ENCODE peak calls at places on chromosomes 6 and 20, in seven cellular contexts. One of them, this sample, is unnamed.
A peak's percentile ranks its signal among the peaks of the same experiment; 100 is the strongest.

GRCh38 chr6:125812394-125813231 is 21.9 kb downstream of the NCOA7 start:
- DNase-seq in HCT116: no peak
- DNase-seq in AG09309: peak; percentile 86
- DNase-seq in cardiac fibroblast: peak; percentile 97
- DNase-seq in fibroblast of lung: peak; percentile 99
- DNase-seq in vagina: no peak
- DNase-seq in fibroblast of pulmonary artery: peak; percentile 98
- DNase-seq in this sample: peak; percentile 94

GRCh38 chr6:30679765-30680535 is 6.5 kb downstream of the PPP1R18 start:
- DNase-seq in HCT116: no peak
- DNase-seq in AG09309: no peak
- DNase-seq in cardiac fibroblast: no peak
- DNase-seq in fibroblast of lung: no peak
- DNase-seq in vagina: no peak
- DNase-seq in fibroblast of pulmonary artery: no peak
- DNase-seq in this sample: no peak

GRCh38 chr6:28920281-28920680 is 3.5 kb downstream of the TRIM27 start:
- DNase-seq in HCT116: no peak
- DNase-seq in AG09309: no peak
- DNase-seq in cardiac fibroblast: no peak
- DNase-seq in fibroblast of lung: no peak
- DNase-seq in vagina: no peak
- DNase-seq in fibroblast of pulmonary artery: no peak
- DNase-seq in this sample: no peak

GRCh38 chr6:101294051-101294638 is 99.4 kb upstream of the GRIK2 start:
- DNase-seq in HCT116: no peak
- DNase-seq in AG09309: no peak
- DNase-seq in cardiac fibroblast: no peak
- DNase-seq in fibroblast of lung: peak; percentile 10
- DNase-seq in vagina: no peak
- DNase-seq in fibroblast of pulmonary artery: no peak
- DNase-seq in this sample: no peak

GRCh38 chr6:41164551-41164950 is 1.6 kb upstream of the TREM2 start:
- DNase-seq in HCT116: no peak
- DNase-seq in AG09309: no peak
- DNase-seq in cardiac fibroblast: no peak
- DNase-seq in fibroblast of lung: no peak
- DNase-seq in vagina: no peak
- DNase-seq in fibroblast of pulmonary artery: no peak
- DNase-seq in this sample: no peak

GRCh38 chr6:23533954-23534725 is 591.9 kb upstream of the NRSN1 start:
- DNase-seq in HCT116: no peak
- DNase-seq in AG09309: no peak
- DNase-seq in cardiac fibroblast: peak; percentile 7
- DNase-seq in fibroblast of lung: peak; percentile 9
- DNase-seq in vagina: no peak
- DNase-seq in fibroblast of pulmonary artery: no peak
- DNase-seq in this sample: no peak

GRCh38 chr6:164911873-164912580 is 397.4 kb downstream of the C6orf118 start:
- DNase-seq in HCT116: no peak
- DNase-seq in AG09309: no peak
- DNase-seq in cardiac fibroblast: peak; percentile 4
- DNase-seq in fibroblast of lung: no peak
- DNase-seq in vagina: no peak
- DNase-seq in fibroblast of pulmonary artery: no peak
- DNase-seq in this sample: no peak

GRCh38 chr6:52672422-52673025 is 1.6 kb downstream of the TMEM14A start:
- DNase-seq in HCT116: peak; percentile 52
- DNase-seq in AG09309: no peak
- DNase-seq in cardiac fibroblast: no peak
- DNase-seq in fibroblast of lung: peak; percentile 49
- DNase-seq in vagina: no peak
- DNase-seq in fibroblast of pulmonary artery: no peak
- DNase-seq in this sample: no peak

GRCh38 chr6:87261534-87261933 is 60.9 kb upstream of the SMIM8 start:
- DNase-seq in HCT116: no peak
- DNase-seq in AG09309: no peak
- DNase-seq in cardiac fibroblast: no peak
- DNase-seq in fibroblast of lung: no peak
- DNase-seq in vagina: no peak
- DNase-seq in fibroblast of pulmonary artery: no peak
- DNase-seq in this sample: no peak

GRCh38 chr6:87257046-87257445 is 65.3 kb upstream of the SMIM8 start:
- DNase-seq in HCT116: no peak
- DNase-seq in AG09309: no peak
- DNase-seq in cardiac fibroblast: no peak
- DNase-seq in fibroblast of lung: no peak
- DNase-seq in vagina: no peak
- DNase-seq in fibroblast of pulmonary artery: no peak
- DNase-seq in this sample: no peak

GRCh38 chr6:87257565-87257964 is 64.8 kb upstream of the SMIM8 start:
- DNase-seq in HCT116: no peak
- DNase-seq in AG09309: no peak
- DNase-seq in cardiac fibroblast: no peak
- DNase-seq in fibroblast of lung: no peak
- DNase-seq in vagina: no peak
- DNase-seq in fibroblast of pulmonary artery: no peak
- DNase-seq in this sample: no peak

GRCh38 chr6:87259791-87260190 is 62.6 kb upstream of the SMIM8 start:
- DNase-seq in HCT116: no peak
- DNase-seq in AG09309: no peak
- DNase-seq in cardiac fibroblast: no peak
- DNase-seq in fibroblast of lung: no peak
- DNase-seq in vagina: no peak
- DNase-seq in fibroblast of pulmonary artery: no peak
- DNase-seq in this sample: no peak

GRCh38 chr6:87257975-87258374 is 64.4 kb upstream of the SMIM8 start:
- DNase-seq in HCT116: no peak
- DNase-seq in AG09309: no peak
- DNase-seq in cardiac fibroblast: no peak
- DNase-seq in fibroblast of lung: no peak
- DNase-seq in vagina: no peak
- DNase-seq in fibroblast of pulmonary artery: no peak
- DNase-seq in this sample: no peak
- TF ChIP-seq CTCF in HCT116: no peak
- TF ChIP-seq CTCF in AG09309: no peak
- TF ChIP-seq CTCF in cardiac fibroblast: no peak
- TF ChIP-seq CTCF in fibroblast of lung: no peak
- TF ChIP-seq CTCF in vagina: no peak
- TF ChIP-seq CTCF in fibroblast of pulmonary artery: no peak
- TF ChIP-seq CTCF in this sample: no peak

DNA sequence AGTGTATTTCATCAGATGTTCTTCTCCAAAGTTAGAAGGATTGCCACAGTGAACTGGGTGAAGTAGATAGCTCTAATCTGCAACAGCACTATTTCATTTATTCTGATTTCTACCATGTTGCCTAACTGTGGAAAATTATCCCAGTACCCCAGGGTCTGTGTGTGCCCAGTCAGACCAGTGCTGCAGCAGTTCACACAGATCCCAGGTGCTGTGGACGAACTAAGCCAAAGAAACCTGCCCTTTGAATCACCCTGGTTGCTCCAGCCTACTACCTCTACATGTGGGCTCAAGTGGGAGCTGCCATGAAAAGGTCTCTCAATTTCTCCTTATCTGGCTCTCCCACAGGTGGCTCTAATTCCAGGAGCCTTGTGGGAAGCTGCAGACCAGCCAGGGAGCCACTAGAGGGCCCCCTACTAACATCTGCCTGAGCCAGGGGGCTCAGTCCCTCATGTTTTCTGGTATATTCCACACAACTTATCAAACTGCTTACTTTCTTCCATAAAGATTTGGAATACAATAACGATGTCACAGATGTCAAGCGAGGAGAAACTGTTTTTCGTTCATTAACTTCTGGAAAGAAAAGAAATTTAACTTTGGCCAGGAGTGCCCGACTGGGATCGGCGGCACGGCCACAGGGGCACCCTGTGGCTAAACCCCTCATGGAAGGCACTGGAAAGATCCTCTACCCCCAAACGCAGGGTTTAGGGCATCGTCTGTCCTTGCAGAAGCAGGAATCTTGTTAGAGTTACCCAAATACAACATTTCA is 31.6 kb upstream of the LY86 start:
- DNase-seq in HCT116: peak; percentile 43
- DNase-seq in AG09309: peak; percentile 23
- DNase-seq in cardiac fibroblast: peak; percentile 39
- DNase-seq in fibroblast of lung: no peak
- DNase-seq in vagina: no peak
- DNase-seq in fibroblast of pulmonary artery: peak; percentile 49
- DNase-seq in this sample: no peak
- H3K4me3 ChIP-seq in HCT116: no peak overlapping the region
- H3K4me3 ChIP-seq in AG09309: no peak overlapping the region
- H3K4me3 ChIP-seq in cardiac fibroblast: no peak overlapping the region
- H3K4me3 ChIP-seq in fibroblast of lung: no peak overlapping the region
- H3K4me3 ChIP-seq in vagina: no peak overlapping the region
- H3K4me3 ChIP-seq in fibroblast of pulmonary artery: no peak overlapping the region
- H3K4me3 ChIP-seq in this sample: no peak overlapping the region

DNA sequence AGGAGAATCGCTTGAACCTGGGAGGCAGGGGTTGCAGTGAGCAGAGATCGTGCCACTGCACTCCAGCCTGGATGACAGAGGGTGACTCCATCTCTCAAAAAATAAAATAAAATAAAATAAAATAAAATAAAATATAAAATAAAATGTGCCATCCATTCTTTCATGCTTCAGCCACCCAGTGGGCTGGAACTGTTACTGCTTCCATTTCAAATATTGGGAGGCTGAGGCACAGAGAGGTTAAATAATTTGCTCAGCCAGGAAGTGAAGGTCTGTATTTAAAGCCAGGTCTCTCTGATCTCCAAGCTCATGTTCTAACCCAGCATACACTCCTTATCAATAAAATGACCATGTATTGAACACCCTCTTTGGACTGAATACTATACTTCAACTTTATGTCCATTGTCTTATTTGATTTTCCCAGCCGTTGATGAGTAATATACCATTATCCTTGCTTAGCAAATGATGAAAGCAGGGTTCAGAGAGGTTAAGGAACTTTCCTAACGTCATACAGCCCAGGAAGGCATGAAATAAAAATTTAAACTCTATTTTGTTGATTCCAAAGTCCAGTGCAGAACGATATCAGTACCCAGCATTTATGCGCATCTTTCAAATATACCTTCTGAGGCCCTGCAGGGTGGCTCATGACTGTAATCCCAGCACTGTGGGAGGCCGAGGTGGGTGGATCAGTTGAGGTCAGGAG is 25.8 kb upstream of the SLC9A8 start:
- DNase-seq in HCT116: no peak
- DNase-seq in AG09309: no peak
- DNase-seq in cardiac fibroblast: peak; percentile 42
- DNase-seq in fibroblast of lung: no peak
- DNase-seq in vagina: no peak
- DNase-seq in fibroblast of pulmonary artery: peak; percentile 27
- DNase-seq in this sample: no peak
- TF ChIP-seq CTCF in HCT116: peak; percentile 34
- TF ChIP-seq CTCF in AG09309: peak; percentile 49
- TF ChIP-seq CTCF in cardiac fibroblast: peak; percentile 52
- TF ChIP-seq CTCF in fibroblast of lung: peak; percentile 56
- TF ChIP-seq CTCF in vagina: no peak
- TF ChIP-seq CTCF in fibroblast of pulmonary artery: peak; percentile 42
- TF ChIP-seq CTCF in this sample: no peak

GRCh38 chr6:19839237-19839546 is 2.0 kb downstream of the ID4 start:
- DNase-seq in HCT116: no peak
- DNase-seq in AG09309: no peak
- DNase-seq in cardiac fibroblast: no peak
- DNase-seq in fibroblast of lung: peak; percentile 4
- DNase-seq in vagina: no peak
- DNase-seq in fibroblast of pulmonary artery: no peak
- DNase-seq in this sample: no peak
- H3K4me3 ChIP-seq in HCT116: peak overlapping the region; percentile 65
- H3K4me3 ChIP-seq in AG09309: peak overlapping the region; percentile 94
- H3K4me3 ChIP-seq in cardiac fibroblast: peak overlapping the region; percentile 57
- H3K4me3 ChIP-seq in fibroblast of lung: peak overlapping the region; percentile 56
- H3K4me3 ChIP-seq in vagina: peak overlapping the region; percentile 63
- H3K4me3 ChIP-seq in fibroblast of pulmonary artery: peak overlapping the region; percentile 75
- H3K4me3 ChIP-seq in this sample: peak overlapping the region; percentile 50

DNA sequence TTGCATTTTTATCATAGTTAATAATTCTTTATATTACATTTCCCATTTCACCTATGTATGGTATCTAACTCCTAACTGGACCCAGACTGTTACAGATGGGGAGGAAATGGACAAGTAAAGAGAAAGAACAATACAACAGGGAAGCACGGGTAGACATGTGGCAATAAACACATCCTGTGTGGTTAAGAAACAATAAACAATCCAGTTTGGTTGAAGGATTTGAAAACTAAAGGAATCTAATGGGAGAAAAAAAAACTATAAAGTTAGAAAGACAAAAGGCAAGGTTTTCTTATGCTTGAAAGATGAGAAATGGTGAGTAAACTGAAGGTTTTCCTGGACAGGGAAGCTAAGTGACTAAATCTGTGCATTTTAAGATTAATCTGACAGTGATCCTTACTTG is 34.9 kb upstream of the ALDH8A1 start:
- DNase-seq in HCT116: no peak
- DNase-seq in AG09309: no peak
- DNase-seq in cardiac fibroblast: peak; percentile 19
- DNase-seq in fibroblast of lung: peak; percentile 41
- DNase-seq in vagina: no peak
- DNase-seq in fibroblast of pulmonary artery: peak; percentile 78
- DNase-seq in this sample: peak; percentile 20
- TF ChIP-seq CTCF in HCT116: no peak
- TF ChIP-seq CTCF in AG09309: no peak
- TF ChIP-seq CTCF in cardiac fibroblast: no peak
- TF ChIP-seq CTCF in fibroblast of lung: no peak
- TF ChIP-seq CTCF in vagina: no peak
- TF ChIP-seq CTCF in fibroblast of pulmonary artery: no peak
- TF ChIP-seq CTCF in this sample: no peak

GRCh38 chr6:11852061-11852619 is 73.5 kb upstream of the ADTRP start:
- DNase-seq in HCT116: no peak
- DNase-seq in AG09309: no peak
- DNase-seq in cardiac fibroblast: no peak
- DNase-seq in fibroblast of lung: no peak
- DNase-seq in vagina: no peak
- DNase-seq in fibroblast of pulmonary artery: no peak
- DNase-seq in this sample: no peak
- H3K4me3 ChIP-seq in HCT116: no peak overlapping the region
- H3K4me3 ChIP-seq in AG09309: no peak overlapping the region
- H3K4me3 ChIP-seq in cardiac fibroblast: no peak overlapping the region
- H3K4me3 ChIP-seq in fibroblast of lung: no peak overlapping the region
- H3K4me3 ChIP-seq in vagina: no peak overlapping the region
- H3K4me3 ChIP-seq in fibroblast of pulmonary artery: no peak overlapping the region
- H3K4me3 ChIP-seq in this sample: no peak overlapping the region

GRCh38 chr20:53920647-53921245 is 149.6 kb downstream of the BCAS1 start:
- DNase-seq in HCT116: no peak
- DNase-seq in AG09309: no peak
- DNase-seq in cardiac fibroblast: no peak
- DNase-seq in fibroblast of lung: no peak
- DNase-seq in vagina: no peak
- DNase-seq in fibroblast of pulmonary artery: no peak
- DNase-seq in this sample: no peak
- TF ChIP-seq CTCF in HCT116: no peak
- TF ChIP-seq CTCF in AG09309: no peak
- TF ChIP-seq CTCF in cardiac fibroblast: no peak
- TF ChIP-seq CTCF in fibroblast of lung: no peak
- TF ChIP-seq CTCF in vagina: no peak
- TF ChIP-seq CTCF in fibroblast of pulmonary artery: no peak
- TF ChIP-seq CTCF in this sample: no peak

GRCh38 chr6:373031-373430 is 18.5 kb upstream of the IRF4 start:
- DNase-seq in HCT116: no peak
- DNase-seq in AG09309: no peak
- DNase-seq in cardiac fibroblast: no peak
- DNase-seq in fibroblast of lung: no peak
- DNase-seq in vagina: no peak
- DNase-seq in fibroblast of pulmonary artery: no peak
- DNase-seq in this sample: no peak
- H3K4me3 ChIP-seq in HCT116: no peak overlapping the region
- H3K4me3 ChIP-seq in AG09309: no peak overlapping the region
- H3K4me3 ChIP-seq in cardiac fibroblast: no peak overlapping the region
- H3K4me3 ChIP-seq in fibroblast of lung: no peak overlapping the region
- H3K4me3 ChIP-seq in vagina: no peak overlapping the region
- H3K4me3 ChIP-seq in fibroblast of pulmonary artery: no peak overlapping the region
- H3K4me3 ChIP-seq in this sample: no peak overlapping the region

GRCh38 chr20:63254536-63255384 is 497 bp upstream of the NKAIN4 start:
- DNase-seq in HCT116: no peak
- DNase-seq in AG09309: no peak
- DNase-seq in cardiac fibroblast: no peak
- DNase-seq in fibroblast of lung: no peak
- DNase-seq in vagina: no peak
- DNase-seq in fibroblast of pulmonary artery: no peak
- DNase-seq in this sample: no peak
- TF ChIP-seq CTCF in HCT116: no peak
- TF ChIP-seq CTCF in AG09309: no peak
- TF ChIP-seq CTCF in cardiac fibroblast: no peak
- TF ChIP-seq CTCF in fibroblast of lung: no peak
- TF ChIP-seq CTCF in vagina: no peak
- TF ChIP-seq CTCF in fibroblast of pulmonary artery: no peak
- TF ChIP-seq CTCF in this sample: no peak